ENCODE peak calls at places on chromosomes 6 and 20, in eight cellular contexts. L, E, M, H, B, I, O and D are unnamed samples.

GRCh38 chr20:35562541-35563110 is 20.7 kb downstream of the ERGIC3 start:
- DNase-seq in L (no peak), E (no peak), M (peak; percentile 59), H (no peak), B (no peak), I (no peak), O (no peak), D (no peak)

GRCh38 chr20:46955601-46956556 is 61.2 kb downstream of the EYA2 start:
- DNase-seq in L (no peak), E (no peak), M (no peak), H (no peak), B (no peak), I (no peak), O (no peak), D (no peak)

GRCh38 chr6:88422831-88423230 is 256.7 kb upstream of the CNR1 start:
- DNase-seq in L (no peak), E (no peak), M (no peak), H (no peak), B (no peak), I (peak; percentile 42), O (no peak), D (no peak)

GRCh38 chr20:57629976-57630525 is 9.8 kb upstream of the ZBP1 start:
- DNase-seq in L (peak; percentile 56), E (no peak), M (no peak), H (no peak), B (no peak), I (no peak), O (no peak), D (no peak)

GRCh38 chr6:91299544-91300491 is 712.9 kb upstream of the MAP3K7 start:
- DNase-seq in L (peak; percentile 60), E (peak; percentile 97), M (no peak), H (peak; percentile 10), B (no peak), I (peak; percentile 78), O (no peak), D (no peak)

GRCh38 chr6:105021399-105021798 is 64.5 kb downstream of the LIN28B start:
- DNase-seq in L (no peak), E (no peak), M (no peak), H (no peak), B (no peak), I (no peak), O (no peak), D (no peak)

GRCh38 chr6:107800564-107801164 is 23.4 kb downstream of the SCML4 start:
- DNase-seq in L (no peak), E (no peak), M (no peak), H (no peak), B (no peak), I (peak; percentile 21), O (no peak), D (no peak)

GRCh38 chr6:1613631-1614447 is 4.1 kb downstream of the FOXC1 start:
- DNase-seq in L (no peak), E (no peak), M (peak; percentile 83), H (no peak), B (no peak), I (peak; percentile 90), O (no peak), D (no peak)

GRCh38 chr6:149615805-149616204 is 32.7 kb downstream of the KATNA1 start:
- DNase-seq in L (no peak), E (no peak), M (no peak), H (no peak), B (no peak), I (no peak), O (no peak), D (no peak)

GRCh38 chr6:135906542-135906941 is 55.0 kb downstream of the PDE7B start:
- DNase-seq in L (no peak), E (peak; percentile 78), M (no peak), H (no peak), B (no peak), I (no peak), O (no peak), D (no peak)

GRCh38 chr20:55415567-55416142 is 589.7 kb downstream of the CBLN4 start:
- DNase-seq in L (no peak), E (no peak), M (no peak), H (no peak), B (no peak), I (peak; percentile 2), O (no peak), D (no peak)

GRCh38 chr6:41801380-41801779 is 13.9 kb downstream of the TOMM6 start:
- DNase-seq in L (no peak), E (no peak), M (no peak), H (no peak), B (no peak), I (peak; percentile 41), O (no peak), D (no peak)
- TF ChIP-seq CTCF in L (no peak), E (peak; percentile 55), M (no peak), H (no peak), B (no peak), I (peak; percentile 51), O (no peak), D (no peak)

DNA sequence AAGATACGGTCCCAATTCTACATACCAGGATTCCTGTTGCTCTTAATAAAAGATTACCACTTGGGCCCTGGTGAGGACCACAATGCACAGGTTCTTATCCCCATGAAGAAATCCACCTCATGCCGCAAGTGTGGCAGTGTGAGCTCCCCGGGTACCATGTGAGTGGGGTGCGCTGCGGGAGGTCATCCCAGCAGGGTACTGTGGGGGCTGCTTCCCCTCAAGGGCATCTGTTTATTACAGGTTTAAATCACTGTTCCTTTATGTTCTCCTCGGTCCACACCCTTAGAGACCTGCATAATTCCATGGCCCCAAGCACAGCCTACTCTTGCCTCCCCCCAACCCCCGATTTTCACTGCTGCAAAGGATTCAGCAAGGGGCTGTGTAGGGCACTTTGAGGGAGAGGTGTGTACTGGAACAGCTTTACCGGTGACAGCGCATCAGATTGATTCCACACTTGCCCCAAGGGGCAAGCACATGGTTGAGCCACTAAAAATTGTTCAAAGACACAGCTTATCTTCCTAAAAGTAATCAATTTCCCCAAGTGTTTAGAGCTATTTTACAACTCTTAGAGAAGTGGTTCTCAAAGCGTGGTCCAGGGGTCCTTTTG is 6.2 kb downstream of the DIDO1 start:
- DNase-seq in L (no peak), E (no peak), M (no peak), H (no peak), B (no peak), I (no peak), O (no peak), D (no peak)
- H3K4me1 ChIP-seq in L (peaks cover 52% of the 10 kb centered on the region), E (peaks cover 36% of the 10 kb centered on the region), M (peaks cover 43% of the 10 kb centered on the region), H (peaks cover 93% of the 10 kb centered on the region), B (peaks cover 47% of the 10 kb centered on the region), I (peaks cover 99% of the 10 kb centered on the region), O (peaks cover 99% of the 10 kb centered on the region), D (peaks cover 47% of the 10 kb centered on the region)

DNA sequence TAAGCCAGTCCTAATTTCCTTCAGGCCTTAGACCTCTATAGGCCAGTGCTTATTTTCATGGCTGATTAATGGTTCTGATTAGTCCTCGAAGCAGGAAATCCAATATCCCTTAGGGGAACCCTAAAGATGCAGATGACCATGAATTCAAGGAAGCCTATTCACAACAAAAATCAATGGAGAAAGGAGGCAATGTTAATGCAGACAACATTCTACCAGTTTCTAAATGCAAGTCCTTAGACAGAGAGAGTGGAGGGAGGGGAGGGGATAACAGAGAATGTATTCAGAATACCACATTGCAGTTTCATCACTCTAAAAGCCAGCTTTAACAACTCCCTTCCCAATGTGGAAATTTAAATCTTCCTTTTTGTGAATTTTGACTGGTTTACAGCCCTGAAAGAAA is 87.1 kb upstream of the POU3F2 start:
- DNase-seq in L (no peak), E (no peak), M (no peak), H (no peak), B (no peak), I (no peak), O (no peak), D (no peak)
- TF ChIP-seq CTCF in L (no peak), E (no peak), M (no peak), H (no peak), B (no peak), I (no peak), O (no peak), D (no peak)

DNA sequence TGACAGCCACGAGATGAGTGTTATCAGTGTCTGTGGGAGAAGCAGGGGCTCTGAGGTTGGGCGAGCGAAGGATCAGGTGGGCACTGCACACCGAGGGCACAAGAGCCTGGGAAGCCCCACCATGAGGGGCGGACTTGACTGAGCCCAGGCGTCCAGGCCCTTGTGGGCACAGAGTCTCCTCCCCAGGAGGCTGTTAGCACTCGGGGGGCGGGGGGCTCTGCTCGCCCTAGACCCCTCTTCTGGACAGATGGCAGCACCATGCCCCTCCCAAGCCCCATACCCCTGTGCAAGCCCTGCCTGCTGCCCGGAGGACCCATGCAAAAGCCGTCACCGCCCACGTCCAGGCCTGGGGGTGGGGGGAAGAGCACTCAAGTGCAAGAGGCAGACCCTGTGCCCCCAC is 21.7 kb upstream of the SLCO4A1 start:
- DNase-seq in L (no peak), E (no peak), M (peak; percentile 57), H (no peak), B (no peak), I (no peak), O (no peak), D (no peak)
- H3K4me1 ChIP-seq in L (peaks cover 34% of the 10 kb centered on the region), E (peaks cover 23% of the 10 kb centered on the region), M (peaks cover 21% of the 10 kb centered on the region), H (peaks cover 27% of the 10 kb centered on the region), B (no peaks in the 10 kb centered on the region), I (peaks cover 14% of the 10 kb centered on the region), O (peaks cover 42% of the 10 kb centered on the region), D (peaks cover 12% of the 10 kb centered on the region)

DNA sequence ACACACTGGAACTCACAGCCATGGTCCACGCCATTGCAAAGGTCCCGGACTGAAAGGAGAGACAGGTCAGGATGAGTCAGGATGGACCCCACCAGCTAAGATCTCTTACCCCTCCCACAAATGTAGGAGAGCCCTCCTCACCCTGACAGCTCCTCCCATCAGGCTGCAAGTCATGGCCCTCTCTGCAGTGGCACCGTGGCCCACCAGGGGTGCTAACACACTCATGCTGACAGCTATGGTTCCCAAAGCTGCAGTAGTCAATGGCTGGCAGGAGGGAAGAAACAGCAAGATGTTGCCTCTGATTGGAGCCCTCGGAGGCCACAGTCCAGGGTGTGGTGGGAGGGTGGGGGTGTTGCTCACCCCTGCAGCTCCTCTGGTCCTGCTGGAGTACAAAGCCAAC is 5.7 kb upstream of the RBPJL start:
- DNase-seq in L (no peak), E (no peak), M (no peak), H (no peak), B (no peak), I (peak; percentile 89), O (no peak), D (no peak)
- TF ChIP-seq CTCF in L (no peak), E (peak; percentile 14), M (peak; percentile 13), H (no peak), B (no peak), I (peak; percentile 62), O (peak; percentile 13), D (no peak)

DNA sequence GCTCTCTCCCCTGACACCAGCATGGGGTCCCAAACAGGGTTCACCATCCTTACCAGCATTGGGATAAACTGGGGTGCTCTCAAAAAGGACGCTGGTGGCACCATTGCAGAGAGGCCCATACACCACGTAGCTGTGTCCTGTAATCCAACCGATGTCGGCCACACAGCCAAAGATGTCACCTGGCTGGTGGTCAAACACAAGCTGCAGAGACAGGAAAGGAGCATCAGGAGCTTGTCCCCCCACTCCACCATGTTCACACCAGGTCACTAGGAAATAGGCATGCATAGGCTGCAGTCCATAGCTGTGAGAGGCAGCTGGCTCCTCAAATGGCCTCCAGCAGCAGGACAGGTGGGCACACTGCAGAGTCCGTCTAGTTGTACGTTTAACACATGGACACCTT is 28.8 kb upstream of the APMAP start:
- DNase-seq in L (no peak), E (no peak), M (no peak), H (no peak), B (no peak), I (no peak), O (no peak), D (no peak)
- H3K4me1 ChIP-seq in L (peaks cover 26% of the 10 kb centered on the region), E (no peaks in the 10 kb centered on the region), M (no peaks in the 10 kb centered on the region), H (peaks cover 20% of the 10 kb centered on the region), B (no peaks in the 10 kb centered on the region), I (no peaks in the 10 kb centered on the region), O (no peaks in the 10 kb centered on the region), D (peaks cover 21% of the 10 kb centered on the region)